ENCODE peak calls at places on chromosomes 5 and 9, in ten cellular contexts. R, X, H, S, P, B, Y, G, A and F are unnamed samples.

GRCh38 chr5:97019435-97020117 is 83.7 kb downstream of the LNPEP start:
- DNase-seq in B (no peak), Y (peak; percentile 22), X (no peak), G (no peak), S (no peak), A (no peak), P (no peak), R (no peak), H (no peak), F (no peak)

GRCh38 chr5:126680215-126680817 is 79.6 kb downstream of the PHAX start:
- DNase-seq in P (peak; percentile 94), A (no peak), Y (peak; percentile 93), B (no peak), R (no peak), X (no peak), G (peak; percentile 97), S (peak; percentile 33), H (no peak), F (no peak)

GRCh38 chr5:60945760-60946253 is 802 bp downstream of the NDUFAF2 start:
- DNase-seq in P (peak; percentile 27), A (no peak), Y (peak; percentile 62), R (peak; percentile 53), H (no peak), S (no peak), X (no peak), G (peak; percentile 63), B (no peak), F (no peak)

GRCh38 chr9:135805422-135806022 is 101.8 kb downstream of the CAMSAP1 start:
- DNase-seq in G (no peak), S (no peak), P (no peak), R (no peak), H (no peak), Y (no peak), A (no peak), X (peak; percentile 41), B (no peak), F (no peak)

GRCh38 chr5:144187699-144188294 is 17.1 kb downstream of the KCTD16 start:
- DNase-seq in G (no peak), B (peak; percentile 71), Y (peak; percentile 96), R (peak; percentile 93), X (no peak), H (peak; percentile 65), P (no peak), S (peak; percentile 36), A (no peak), F (no peak)

GRCh38 chr9:112130997-112131396 is 44.1 kb downstream of the SUSD1 start:
- DNase-seq in G (no peak), B (no peak), P (no peak), Y (no peak), H (no peak), R (no peak), A (no peak), X (no peak), S (no peak), F (no peak)

GRCh38 chr5:160029540-160030139 is 20.7 kb downstream of the TTC1 start:
- DNase-seq in G (no peak), Y (no peak), B (no peak), A (no peak), R (no peak), S (no peak), H (no peak), X (no peak), P (no peak), F (no peak)

GRCh38 chr9:98315067-98315453 is 59.6 kb upstream of the TBC1D2 start:
- DNase-seq in P (no peak), G (no peak), S (no peak), Y (no peak), B (no peak), A (no peak), X (no peak), R (no peak), H (no peak), F (no peak)

GRCh38 chr5:159392881-159393280 is 62.6 kb upstream of the IL12B start:
- DNase-seq in S (no peak), G (no peak), B (no peak), A (no peak), P (no peak), Y (no peak), H (no peak), R (no peak), X (no peak), F (no peak)

GRCh38 chr5:179143446-179143845 is 83.3 kb downstream of the ZNF354C start:
- DNase-seq in G (peak; percentile 55), A (no peak), S (no peak), H (no peak), R (no peak), P (no peak), X (peak; percentile 5), B (no peak), Y (peak; percentile 72), F (no peak)

GRCh38 chr9:112945620-112946208 is 55.0 kb upstream of the SLC46A2 start:
- DNase-seq in S (peak; percentile 5), R (peak; percentile 11), X (no peak), Y (no peak), P (peak; percentile 14), G (peak; percentile 7), H (peak; percentile 56), A (peak; percentile 1), B (no peak), F (no peak)

GRCh38 chr5:138386290-138386689 is 33.8 kb downstream of the KDM3B start:
- DNase-seq in B (no peak), R (no peak), S (no peak), X (no peak), Y (no peak), P (no peak), G (no peak), A (no peak), H (no peak), F (no peak)

GRCh38 chr5:68757813-68758212 is 336.0 kb upstream of the SLC30A5 start:
- DNase-seq in A (no peak), S (no peak), P (no peak), Y (no peak), B (no peak), X (no peak), R (no peak), H (no peak), G (peak; percentile 5), F (no peak)

GRCh38 chr5:67548520-67549262 is 352.1 kb upstream of the CD180 start:
- DNase-seq in H (no peak), P (no peak), R (no peak), X (no peak), Y (no peak), A (no peak), G (no peak), S (no peak), B (no peak), F (no peak)

GRCh38 chr9:129889936-129890717 is 54.9 kb downstream of the USP20 start:
- DNase-seq in R (peak; percentile 92), Y (no peak), B (peak; percentile 62), P (no peak), S (peak; percentile 59), A (no peak), H (peak; percentile 84), X (peak; percentile 63), G (no peak), F (no peak)

GRCh38 chr9:107491081-107492053 is 1.8 kb upstream of the KLF4 start:
- DNase-seq in G (no peak), B (no peak), A (no peak), S (peak; percentile 6), X (peak; percentile 56), Y (no peak), H (no peak), P (peak; percentile 18), R (no peak), F (no peak)

GRCh38 chr9:20606637-20607036 is 15.7 kb downstream of the MLLT3 start:
- DNase-seq in H (no peak), B (no peak), G (no peak), P (peak; percentile 4), X (peak; percentile 42), A (no peak), S (no peak), Y (no peak), R (peak; percentile 20), F (no peak)

GRCh38 chr5:58149345-58149744 is 310.5 kb downstream of the PLK2 start:
- DNase-seq in S (no peak), A (no peak), X (no peak), G (no peak), R (no peak), Y (peak; percentile 44), P (no peak), H (no peak), B (no peak), F (no peak)

GRCh38 chr5:125794922-125795321 is 628.3 kb upstream of the GRAMD2B start:
- DNase-seq in R (no peak), P (no peak), B (no peak), X (no peak), G (no peak), H (no peak), S (no peak), Y (no peak), A (no peak), F (no peak)

GRCh38 chr5:5483880-5484595 is 61.6 kb downstream of the ICE1 start:
- DNase-seq in B (no peak), R (no peak), P (no peak), A (no peak), H (no peak), X (no peak), G (no peak), S (no peak), Y (peak; percentile 45), F (no peak)

GRCh38 chr9:81604306-81605153 is 84.8 kb downstream of the TLE1 start:
- DNase-seq in H (no peak), X (no peak), R (no peak), P (no peak), G (no peak), Y (no peak), B (no peak), S (no peak), A (no peak), F (no peak)

GRCh38 chr9:95645992-95646391 is 129.2 kb upstream of the PTCH1 start:
- DNase-seq in A (no peak), X (no peak), S (no peak), G (no peak), P (no peak), Y (peak; percentile 52), H (no peak), B (no peak), R (no peak), F (no peak)

GRCh38 chr5:176188506-176189193 is 49.6 kb upstream of the SIMC1 start:
- DNase-seq in S (no peak), B (no peak), R (no peak), H (no peak), Y (no peak), X (no peak), A (no peak), P (no peak), G (no peak), F (no peak)

GRCh38 chr9:34047864-34048729 is 590 bp downstream of the UBAP2 start:
- DNase-seq in R (peak; percentile 73), H (peak; percentile 82), Y (peak; percentile 36), B (peak; percentile 36), X (peak; percentile 57), S (no peak), P (peak; percentile 50), G (peak; percentile 64), A (peak; percentile 40), F (peak; percentile 19)

GRCh38 chr9:75658301-75658919 is 232.1 kb upstream of the PCSK5 start:
- DNase-seq in Y (no peak), P (no peak), H (no peak), B (no peak), G (no peak), S (no peak), X (no peak), A (no peak), R (no peak), F (no peak)

GRCh38 chr9:134502261-134503211 is 139.1 kb upstream of the COL5A1 start:
- DNase-seq in P (no peak), R (no peak), H (no peak), A (no peak), B (no peak), S (no peak), G (peak; percentile 66), Y (peak; percentile 98), X (peak; percentile 86), F (no peak)

GRCh38 chr9:69149321-69149807 is 24.7 kb upstream of the TJP2 start:
- DNase-seq in B (no peak), X (no peak), G (peak; percentile 90), P (no peak), R (no peak), S (no peak), H (no peak), Y (peak; percentile 53), A (no peak), F (no peak)

GRCh38 chr9:571745-572144 is 269.8 kb upstream of the DMRT1 start:
- DNase-seq in H (no peak), G (no peak), Y (no peak), B (no peak), A (no peak), X (no peak), P (no peak), R (no peak), S (no peak), F (no peak)